ENCODE peak calls at places on chromosomes 2 and 18, in four cellular contexts. P is MM.1S; R is CD8-positive, alpha-beta T cell; G is body of pancreas. N is an unnamed sample.

GRCh38 chr2:98911376-98912154 is 24.5 kb downstream of the CRACDL start:
- DNase-seq in P (no peak), R (no peak), G (no peak), N (no peak)

GRCh38 chr2:47016172-47016913 is 100.7 kb upstream of the MCFD2 start:
- DNase-seq in P (peak; percentile 32), R (no peak), G (peak; percentile 49), N (no peak)

GRCh38 chr2:102977462-102977861 is 215.6 kb downstream of the TMEM182 start:
- DNase-seq in P (no peak), R (no peak), G (no peak), N (no peak)

GRCh38 chr2:122328811-122329210 is 573.4 kb downstream of the TSN start:
- DNase-seq in P (no peak), R (no peak), G (no peak), N (no peak)

GRCh38 chr2:6723865-6724571 is 141.7 kb downstream of the CMPK2 start:
- DNase-seq in P (no peak), R (no peak), G (no peak), N (no peak)

GRCh38 chr2:128350736-128351135 is 32.1 kb upstream of the HS6ST1 start:
- DNase-seq in P (no peak), R (no peak), G (no peak), N (no peak)

GRCh38 chr2:138275881-138276280 is 225.7 kb upstream of the SPOPL start:
- DNase-seq in P (no peak), R (no peak), G (peak; percentile 26), N (no peak)

GRCh38 chr2:240136013-240136670 is at the start of gene COPS9:
- DNase-seq in P (peak; percentile 84), R (peak; percentile 86), G (peak; percentile 86), N (peak; percentile 87)

GRCh38 chr18:57430983-57431382 is 4.2 kb upstream of the ONECUT2 start:
- DNase-seq in P (no peak), R (no peak), G (no peak), N (no peak)

GRCh38 chr2:206083602-206084467 is 2.1 kb downstream of the INO80D start:
- DNase-seq in P (peak; percentile 55), R (peak; percentile 25), G (peak; percentile 16), N (no peak)

GRCh38 chr2:218010838-218011616 is 8.2 kb upstream of the TNS1 start:
- DNase-seq in P (no peak), R (no peak), G (no peak), N (no peak)

GRCh38 chr2:2840681-2841300 is 509.7 kb upstream of the MYT1L start:
- DNase-seq in P (no peak), R (no peak), G (no peak), N (no peak)

DNA sequence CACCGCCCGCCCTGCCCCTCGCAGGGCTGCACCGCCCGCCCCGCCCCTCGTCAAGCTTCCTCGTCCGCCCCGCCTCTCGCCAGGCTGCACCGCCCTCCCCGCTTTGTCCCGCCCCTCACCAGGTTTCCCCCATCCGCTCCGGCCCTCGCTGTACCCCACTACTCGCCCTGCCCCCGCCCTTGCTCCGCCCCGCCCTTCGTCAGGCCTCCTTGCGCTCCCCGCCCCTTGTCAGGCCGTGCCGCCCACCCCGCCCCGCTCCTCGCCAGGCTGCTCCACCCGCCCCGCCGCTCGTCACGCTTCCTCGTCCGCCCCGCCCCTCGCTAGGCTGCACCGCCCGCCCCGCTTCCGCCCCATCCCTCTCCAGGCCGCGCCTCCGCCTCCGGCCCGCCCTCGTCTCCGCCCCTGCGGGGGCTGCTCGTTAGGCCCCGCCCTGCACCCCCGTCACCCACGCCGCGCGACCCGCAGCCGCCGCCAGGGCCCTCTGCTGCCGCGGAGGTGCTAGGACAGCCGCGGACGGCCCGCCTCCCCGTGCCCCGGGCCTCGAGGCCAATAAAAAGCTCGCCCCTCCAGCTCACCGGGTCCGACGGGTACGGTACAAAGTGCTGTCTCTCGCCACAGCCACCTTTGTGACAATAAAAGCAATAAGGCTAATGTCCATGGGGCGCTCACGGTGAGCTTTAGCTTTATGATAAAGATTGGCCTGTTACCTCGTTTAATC is 574 bp upstream of the DNPEP start:
- DNase-seq in P (peak; percentile 95), R (peak; percentile 99), G (peak; percentile 98), N (peak; percentile 99)
- TF ChIP-seq CTCF in P (peak; percentile 57), R (peak; percentile 62), G (peak; percentile 95), N (peak; percentile 79)

GRCh38 chr2:222864296-222864695 is 3.5 kb downstream of the ACSL3 start:
- DNase-seq in P (no peak), R (no peak), G (peak; percentile 13), N (no peak)

GRCh38 chr2:222869252-222869560 is 8.4 kb downstream of the ACSL3 start:
- DNase-seq in P (no peak), R (no peak), G (no peak), N (no peak)

GRCh38 chr2:222865301-222865700 is 4.5 kb downstream of the ACSL3 start:
- DNase-seq in P (no peak), R (no peak), G (no peak), N (no peak)

GRCh38 chr2:222862915-222863544 is 2.2 kb downstream of the ACSL3 start:
- DNase-seq in P (no peak), R (no peak), G (no peak), N (no peak)

GRCh38 chr2:222866358-222866960 is 5.6 kb downstream of the ACSL3 start:
- DNase-seq in P (no peak), R (no peak), G (no peak), N (no peak)
- H3K4me1 ChIP-seq in P (peaks cover 28% of the 10 kb centered on the region), R (peaks cover 28% of the 10 kb centered on the region), G (peaks cover 51% of the 10 kb centered on the region), N (peaks cover 100% of the 10 kb centered on the region)

GRCh38 chr2:63403820-63404219 is 184.5 kb downstream of the WDPCP start:
- DNase-seq in P (no peak), R (no peak), G (no peak), N (no peak)
- TF ChIP-seq CTCF in P (no peak), R (no peak), G (no peak), N (no peak)

DNA sequence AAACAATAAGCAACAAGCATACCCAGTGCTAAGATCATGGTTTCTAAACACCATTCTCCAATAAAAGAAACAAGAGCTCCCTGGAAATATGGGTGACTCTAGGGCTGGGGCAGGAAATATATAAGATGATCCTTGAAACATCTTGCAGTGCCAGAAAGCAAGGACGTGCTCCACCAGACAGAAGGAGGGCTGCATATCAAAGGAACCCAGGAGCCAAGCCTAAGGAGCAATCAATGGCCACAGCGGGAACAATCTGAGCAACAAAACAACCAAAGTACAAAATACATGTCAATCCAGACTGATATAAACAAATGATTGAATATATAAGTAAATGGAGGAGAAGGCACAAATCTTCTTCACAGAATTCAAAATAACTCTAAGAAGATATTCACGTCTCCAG is 10.1 kb downstream of the SPIRE1 start:
- DNase-seq in P (no peak), R (no peak), G (no peak), N (no peak)
- H3K4me1 ChIP-seq in P (no peaks in the 10 kb centered on the region), R (no peaks in the 10 kb centered on the region), G (peaks cover 16% of the 10 kb centered on the region), N (peaks cover 68% of the 10 kb centered on the region)

DNA sequence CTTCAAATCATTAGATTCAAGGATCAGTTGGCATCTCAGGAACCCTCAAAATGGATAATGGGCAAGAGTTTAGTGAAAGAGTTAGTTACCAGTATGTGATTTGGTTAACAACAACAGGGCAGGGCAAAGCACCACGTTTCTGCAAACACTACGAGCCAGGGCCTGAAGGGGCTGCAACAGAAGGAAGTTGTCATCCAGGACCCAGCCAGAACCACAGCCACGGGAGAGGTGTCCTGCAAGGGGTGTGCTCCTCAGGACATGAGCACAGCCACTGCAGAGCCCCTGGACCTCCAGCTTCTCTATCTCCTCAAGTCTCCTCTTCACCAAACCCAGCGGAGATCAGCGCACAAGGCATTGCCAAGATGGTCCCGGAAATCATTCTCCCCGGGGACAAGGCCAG is 173.3 kb upstream of the PIEZO2 start:
- DNase-seq in P (no peak), R (no peak), G (no peak), N (no peak)
- TF ChIP-seq CTCF in P (no peak), R (no peak), G (no peak), N (no peak)

DNA sequence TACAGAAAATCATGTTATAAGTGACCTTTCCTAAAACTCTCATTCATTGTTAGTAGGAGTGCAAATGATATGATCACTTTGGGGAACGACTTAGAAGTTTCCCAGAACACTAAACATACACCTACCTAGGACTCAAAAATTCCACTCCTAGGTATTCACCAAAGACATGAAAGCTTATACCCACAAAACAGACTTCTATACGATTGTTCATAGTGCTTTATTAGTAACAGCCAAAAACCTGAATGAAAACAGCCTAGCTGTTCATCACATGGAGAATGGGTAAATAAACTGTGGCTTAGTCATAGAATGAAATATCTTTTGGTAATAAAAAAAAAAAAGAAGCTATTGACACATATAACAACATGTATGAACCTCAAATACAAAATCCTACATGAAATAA is 8.8 kb downstream of the NOL10 start:
- DNase-seq in P (no peak), R (no peak), G (no peak), N (no peak)
- H3K4me1 ChIP-seq in P (no peaks in the 10 kb centered on the region), R (peaks cover 5% of the 10 kb centered on the region), G (peaks cover 4% of the 10 kb centered on the region), N (peaks cover 4% of the 10 kb centered on the region)

GRCh38 chr2:212177724-212178123 is 360.9 kb downstream of the ERBB4 start:
- DNase-seq in P (no peak), R (no peak), G (no peak), N (no peak)
- TF ChIP-seq CTCF in P (peak; percentile 12), R (no peak), G (no peak), N (no peak)